ENCODE peak calls at places on chromosomes 11 and 22, in six cellular contexts. One of them, this sample, is unnamed.

GRCh38 chr11:460331-461199 is 10.5 kb downstream of the PTDSS2 start:
- DNase-seq in stimulated activated CD4-positive, alpha-beta T cell treated with anti-CD3 and anti-CD28 coated beads, Interleukin-1b, Interleukin-23, amount 100 ng/mL, for 24 hours: no peak
- DNase-seq in cardiac muscle cell: peak
- DNase-seq in NCI-H1092 treated with DMSO at 0.1 percent for 48 hours: no peak
- DNase-seq in fibroblast of the aortic adventitia: peak
- DNase-seq in A673: no peak
- DNase-seq in this sample: no peak

GRCh38 chr22:38238519-38239051 is 34.2 kb downstream of the TMEM184B start:
- DNase-seq in cardiac muscle cell: peak
- DNase-seq in fibroblast of the aortic adventitia: peak
- DNase-seq in A673: no peak
- DNase-seq in stimulated activated CD4-positive, alpha-beta T cell treated with anti-CD3 and anti-CD28 coated beads, Interleukin-1b, Interleukin-23, amount 100 ng/mL, for 24 hours: no peak
- DNase-seq in NCI-H1092 treated with DMSO at 0.1 percent for 48 hours: no peak
- DNase-seq in this sample: no peak

GRCh38 chr11:77159937-77160495 is 32.0 kb downstream of the MYO7A start:
- DNase-seq in cardiac muscle cell: no peak
- DNase-seq in stimulated activated CD4-positive, alpha-beta T cell treated with anti-CD3 and anti-CD28 coated beads, Interleukin-1b, Interleukin-23, amount 100 ng/mL, for 24 hours: no peak
- DNase-seq in NCI-H1092 treated with DMSO at 0.1 percent for 48 hours: no peak
- DNase-seq in fibroblast of the aortic adventitia: no peak
- DNase-seq in A673: no peak
- DNase-seq in this sample: no peak

GRCh38 chr22:25497269-25497668 is 67.2 kb upstream of the GRK3 start:
- DNase-seq in NCI-H1092 treated with DMSO at 0.1 percent for 48 hours: no peak
- DNase-seq in fibroblast of the aortic adventitia: peak
- DNase-seq in A673: no peak
- DNase-seq in stimulated activated CD4-positive, alpha-beta T cell treated with anti-CD3 and anti-CD28 coated beads, Interleukin-1b, Interleukin-23, amount 100 ng/mL, for 24 hours: no peak
- DNase-seq in cardiac muscle cell: peak
- DNase-seq in this sample: no peak

GRCh38 chr22:27116295-27116694 is 458.9 kb downstream of the MIAT start:
- DNase-seq in cardiac muscle cell: no peak
- DNase-seq in NCI-H1092 treated with DMSO at 0.1 percent for 48 hours: peak
- DNase-seq in stimulated activated CD4-positive, alpha-beta T cell treated with anti-CD3 and anti-CD28 coated beads, Interleukin-1b, Interleukin-23, amount 100 ng/mL, for 24 hours: no peak
- DNase-seq in fibroblast of the aortic adventitia: no peak
- DNase-seq in A673: no peak
- DNase-seq in this sample: no peak

GRCh38 chr11:1567052-1567720 is 4.9 kb downstream of the DUSP8 start:
- DNase-seq in fibroblast of the aortic adventitia: no peak
- DNase-seq in stimulated activated CD4-positive, alpha-beta T cell treated with anti-CD3 and anti-CD28 coated beads, Interleukin-1b, Interleukin-23, amount 100 ng/mL, for 24 hours: no peak
- DNase-seq in NCI-H1092 treated with DMSO at 0.1 percent for 48 hours: no peak
- DNase-seq in cardiac muscle cell: no peak
- DNase-seq in A673: no peak
- DNase-seq in this sample: no peak

GRCh38 chr11:62706841-62707240 is 383 bp downstream of the BSCL2 start:
- DNase-seq in cardiac muscle cell: no peak
- DNase-seq in fibroblast of the aortic adventitia: no peak
- DNase-seq in NCI-H1092 treated with DMSO at 0.1 percent for 48 hours: no peak
- DNase-seq in stimulated activated CD4-positive, alpha-beta T cell treated with anti-CD3 and anti-CD28 coated beads, Interleukin-1b, Interleukin-23, amount 100 ng/mL, for 24 hours: no peak
- DNase-seq in A673: no peak
- DNase-seq in this sample: no peak

GRCh38 chr11:45264839-45265515 is 21.2 kb downstream of the SYT13 start:
- DNase-seq in cardiac muscle cell: peak
- DNase-seq in stimulated activated CD4-positive, alpha-beta T cell treated with anti-CD3 and anti-CD28 coated beads, Interleukin-1b, Interleukin-23, amount 100 ng/mL, for 24 hours: no peak
- DNase-seq in NCI-H1092 treated with DMSO at 0.1 percent for 48 hours: no peak
- DNase-seq in A673: peak
- DNase-seq in fibroblast of the aortic adventitia: peak
- DNase-seq in this sample: no peak

GRCh38 chr11:6895010-6895409 is 2.7 kb upstream of the OR2D2 start:
- DNase-seq in NCI-H1092 treated with DMSO at 0.1 percent for 48 hours: no peak
- DNase-seq in stimulated activated CD4-positive, alpha-beta T cell treated with anti-CD3 and anti-CD28 coated beads, Interleukin-1b, Interleukin-23, amount 100 ng/mL, for 24 hours: no peak
- DNase-seq in A673: no peak
- DNase-seq in cardiac muscle cell: no peak
- DNase-seq in fibroblast of the aortic adventitia: no peak
- DNase-seq in this sample: no peak

GRCh38 chr11:64305691-64306562 is 603 bp downstream of the ESRRA start:
- DNase-seq in fibroblast of the aortic adventitia: no peak
- DNase-seq in cardiac muscle cell: peak
- DNase-seq in stimulated activated CD4-positive, alpha-beta T cell treated with anti-CD3 and anti-CD28 coated beads, Interleukin-1b, Interleukin-23, amount 100 ng/mL, for 24 hours: peak
- DNase-seq in NCI-H1092 treated with DMSO at 0.1 percent for 48 hours: peak
- DNase-seq in A673: peak
- DNase-seq in this sample: peak

This sample was measured in tibial nerve.